ENCODE peak calls at places on chromosomes 1 and 21, in seven cellular contexts. Y is lower leg skin; X is kidney tubule cell; S is CD8-positive, alpha-beta memory T cell; I is foreskin fibroblast; E is neuronal stem cell; T is cerebellar nuclear complex. G is an unnamed sample.

GRCh38 chr1:15525043-15525958 is 1.3 kb upstream of the CASP9 start:
- DNase-seq in T (peak; percentile 91), S (no peak), I (no peak), E (peak; percentile 98), X (peak; percentile 5), Y (peak; percentile 100), G (no peak)

GRCh38 chr1:184322253-184322652 is 64.6 kb upstream of the C1orf21 start:
- DNase-seq in S (no peak), E (no peak), X (no peak), I (no peak), T (no peak), Y (no peak), G (no peak)

GRCh38 chr1:162554258-162554657 is 7.3 kb upstream of the UAP1 start:
- DNase-seq in E (no peak), S (no peak), X (no peak), Y (no peak), T (no peak), I (peak; percentile 68), G (no peak)

GRCh38 chr1:236821111-236821625 is 26.1 kb downstream of the MTR start:
- DNase-seq in Y (no peak), X (no peak), E (no peak), T (no peak), I (no peak), S (no peak), G (no peak)

GRCh38 chr1:61869691-61870109 is 127.4 kb downstream of the PATJ start:
- DNase-seq in I (no peak), S (no peak), T (peak; percentile 50), X (no peak), E (no peak), Y (no peak), G (no peak)

GRCh38 chr1:18257775-18258174 is 150.2 kb downstream of the IGSF21 start:
- DNase-seq in E (no peak), T (no peak), S (no peak), Y (no peak), X (no peak), I (no peak), G (no peak)

GRCh38 chr21:28099296-28099695 is 893.4 kb downstream of the LTN1 start:
- DNase-seq in I (peak; percentile 2), Y (no peak), E (no peak), T (no peak), S (no peak), X (no peak), G (no peak)

GRCh38 chr1:192763243-192763642 is 45.6 kb upstream of the RGS2 start:
- DNase-seq in Y (no peak), I (peak; percentile 40), X (peak; percentile 33), E (no peak), T (no peak), S (no peak), G (no peak)

GRCh38 chr1:243253927-243254232 is 1.2 kb downstream of the CEP170 start:
- DNase-seq in Y (no peak), S (no peak), E (no peak), I (no peak), X (no peak), T (no peak), G (no peak)

GRCh38 chr1:185499986-185500626 is 183.1 kb upstream of the IVNS1ABP start:
- DNase-seq in E (no peak), T (no peak), I (peak; percentile 91), X (peak; percentile 86), Y (no peak), S (no peak), G (no peak)

GRCh38 chr1:30284728-30285460 is 438.5 kb downstream of the MATN1 start:
- DNase-seq in Y (peak; percentile 50), E (no peak), S (no peak), T (no peak), X (no peak), I (no peak), G (peak; percentile 26)

GRCh38 chr1:87058343-87058649 is 143.9 kb downstream of the HS2ST1 start:
- DNase-seq in S (no peak), I (peak; percentile 64), T (no peak), X (no peak), E (no peak), Y (no peak), G (no peak)

GRCh38 chr1:84083321-84083720 is 60.8 kb upstream of the PRKACB start:
- DNase-seq in X (no peak), T (no peak), S (no peak), Y (no peak), I (no peak), E (no peak), G (no peak)

GRCh38 chr1:8598060-8598724 is 219.2 kb downstream of the RERE start:
- DNase-seq in X (peak; percentile 77), Y (no peak), T (peak; percentile 83), I (peak; percentile 83), S (no peak), E (no peak), G (no peak)

GRCh38 chr1:36971832-36972231 is 62.5 kb downstream of the GRIK3 start:
- DNase-seq in S (no peak), E (no peak), Y (no peak), T (no peak), X (peak; percentile 23), I (no peak), G (no peak)

GRCh38 chr21:28280611-28281010 is 712.1 kb downstream of the LTN1 start:
- DNase-seq in X (no peak), T (no peak), S (no peak), E (no peak), I (no peak), Y (no peak), G (no peak)

GRCh38 chr1:221284028-221284427 is 404.8 kb downstream of the HLX start:
- DNase-seq in Y (no peak), E (no peak), T (no peak), S (no peak), I (peak; percentile 76), X (peak; percentile 54), G (no peak)

GRCh38 chr1:206761369-206761768 is 9.2 kb upstream of the IL19 start:
- DNase-seq in E (no peak), S (no peak), X (no peak), Y (no peak), I (no peak), T (no peak), G (no peak)

GRCh38 chr1:109618614-109619404 is 607 bp downstream of the GNAT2 start:
- DNase-seq in E (no peak), X (no peak), S (no peak), Y (no peak), I (no peak), T (no peak), G (no peak)

GRCh38 chr1:195894411-195894810 is 713.8 kb downstream of the KCNT2 start:
- DNase-seq in I (peak; percentile 17), E (no peak), X (no peak), Y (no peak), T (no peak), S (no peak), G (no peak)

GRCh38 chr1:213600879-213601278 is 386.9 kb upstream of the PROX1 start:
- DNase-seq in X (no peak), I (no peak), E (no peak), Y (no peak), S (no peak), T (no peak), G (no peak)

GRCh38 chr1:36938807-36939206 is 95.5 kb downstream of the GRIK3 start:
- DNase-seq in T (no peak), X (no peak), S (no peak), Y (no peak), E (no peak), I (no peak), G (no peak)

GRCh38 chr21:38327984-38328383 is 71.2 kb downstream of the KCNJ15 start:
- DNase-seq in Y (no peak), X (peak; percentile 85), T (no peak), I (no peak), S (no peak), E (no peak), G (no peak)

GRCh38 chr1:209627349-209628196 is 24.7 kb downstream of the LAMB3 start:
- DNase-seq in E (peak; percentile 85), Y (peak; percentile 94), T (peak; percentile 20), I (peak; percentile 82), S (peak; percentile 76), X (peak; percentile 80), G (no peak)

GRCh38 chr1:156627313-156627880 is 8.2 kb downstream of the HAPLN2 start:
- DNase-seq in E (no peak), I (peak; percentile 72), X (peak; percentile 68), Y (no peak), T (no peak), S (peak; percentile 53), G (no peak)

GRCh38 chr1:224162768-224163167 is 20.3 kb upstream of the DEGS1 start:
- DNase-seq in T (no peak), Y (no peak), X (no peak), S (no peak), E (no peak), I (no peak), G (no peak)

GRCh38 chr1:68346192-68346808 is 103.5 kb downstream of the RPE65 start:
- DNase-seq in E (no peak), T (no peak), I (peak; percentile 68), X (peak; percentile 36), Y (no peak), S (no peak), G (no peak)